ENCODE peak calls at places on chromosomes 6 and 20, in five cellular contexts. K, V, R, W and U are unnamed samples. For H3K27me3 and H3K36me3, the result is how much of the 10 kb centered on the place peaks cover.

GRCh38 chr6:115865914-115866313 is 194.8 kb downstream of the FRK start:
- DNase-seq in K (no peak), W (no peak), R (no peak), V (no peak), U (no peak)

GRCh38 chr20:17859616-17860232 is 108.9 kb downstream of the SNX5 start:
- DNase-seq in R (no peak), W (no peak), K (peak), V (no peak), U (no peak)

GRCh38 chr6:129635396-129636164 is 74.4 kb downstream of the ARHGAP18 start:
- DNase-seq in V (no peak), W (no peak), K (no peak), R (no peak), U (no peak)

GRCh38 chr6:2875840-2876207 is 27.3 kb downstream of the SERPINB9 start:
- DNase-seq in R (peak), V (peak), K (peak), W (no peak), U (peak)

GRCh38 chr20:4856022-4856755 is 134.5 kb downstream of the PRND start:
- DNase-seq in R (no peak), W (no peak), K (no peak), V (no peak), U (no peak)

GRCh38 chr20:25289886-25290597 is 42.2 kb downstream of the PYGB start:
- DNase-seq in V (peak), K (no peak), W (no peak), R (no peak), U (no peak)

GRCh38 chr20:43915209-43916072 is 789 bp downstream of the TOX2 start:
- DNase-seq in R (peak), K (no peak), W (no peak), V (no peak), U (peak)

GRCh38 chr20:19274412-19275015 is 62.1 kb downstream of the SLC24A3 start:
- DNase-seq in W (no peak), V (peak), R (no peak), K (no peak), U (no peak)

GRCh38 chr6:1856381-1856780 is 246.7 kb downstream of the FOXC1 start:
- DNase-seq in W (no peak), K (no peak), V (no peak), R (peak), U (no peak)

GRCh38 chr6:150719099-150719767 is 119.5 kb downstream of the PLEKHG1 start:
- DNase-seq in W (no peak), R (no peak), K (no peak), V (no peak), U (no peak)

GRCh38 chr6:22322103-22322882 is 25.5 kb upstream of the PRL start:
- DNase-seq in R (no peak), K (no peak), W (no peak), V (no peak), U (no peak)

GRCh38 chr6:102679844-102680243 is 1286.3 kb downstream of the GRIK2 start:
- DNase-seq in K (no peak), R (no peak), V (no peak), W (peak), U (no peak)

GRCh38 chr6:52087498-52087999 is at the start of gene PKHD1:
- DNase-seq in W (peak), R (peak), V (no peak), K (peak), U (no peak)

GRCh38 chr6:158060447-158061360 is 79.0 kb downstream of the SYNJ2 start:
- DNase-seq in R (peak), K (peak), V (peak), W (no peak), U (no peak)

GRCh38 chr20:20367681-20368413 is at the start of gene INSM1:
- DNase-seq in R (no peak), W (no peak), K (no peak), V (no peak), U (no peak)

GRCh38 chr6:14660767-14661166 is 543.2 kb downstream of the CD83 start:
- DNase-seq in W (no peak), V (no peak), R (no peak), K (no peak), U (no peak)

GRCh38 chr6:30042476-30042875 is 18.6 kb upstream of the POLR1H start:
- DNase-seq in V (no peak), W (no peak), R (no peak), K (no peak), U (no peak)

GRCh38 chr6:43120101-43120730 is 44.1 kb downstream of the PTK7 start:
- DNase-seq in K (no peak), R (no peak), W (no peak), V (no peak), U (no peak)

GRCh38 chr6:42551202-42551601 is 12.6 kb upstream of the UBR2 start:
- DNase-seq in K (no peak), V (no peak), W (no peak), R (no peak), U (no peak)

GRCh38 chr20:35306931-35307517 is 14.8 kb upstream of the FAM83C start:
- DNase-seq in R (peak), W (peak), K (no peak), V (no peak), U (no peak)

GRCh38 chr6:150207931-150208570 is 65.2 kb downstream of the PPP1R14C start:
- DNase-seq in R (no peak), K (no peak), V (no peak), W (no peak), U (no peak)

GRCh38 chr6:68054776-68055175 is 580.3 kb upstream of the ADGRB3 start:
- DNase-seq in R (no peak), K (no peak), W (no peak), V (no peak), U (no peak)

GRCh38 chr6:107704377-107705013 is 119.6 kb downstream of the SCML4 start:
- DNase-seq in K (no peak), W (peak), V (no peak), R (no peak), U (peak)

GRCh38 chr6:42692151-42692911 is 30.1 kb downstream of the PRPH2 start:
- DNase-seq in R (no peak), K (peak), W (no peak), V (no peak), U (no peak)

GRCh38 chr6:169274761-169275160 is 21.1 kb upstream of the THBS2 start:
- DNase-seq in V (no peak), R (no peak), W (no peak), K (no peak), U (no peak)

GRCh38 chr20:47181056-47181862 is 175.2 kb downstream of the ZMYND8 start:
- DNase-seq in V (no peak), R (peak), K (no peak), W (peak), U (no peak)

GRCh38 chr6:123715243-123715863 is 78.6 kb upstream of the TRDN start:
- DNase-seq in R (no peak), W (peak), V (no peak), K (no peak), U (no peak)

GRCh38 chr6:8736046-8736877 is 300.9 kb upstream of the SLC35B3 start:
- DNase-seq in K (no peak), R (no peak), W (no peak), V (no peak), U (no peak)

GRCh38 chr20:41618807-41619294 is 674 bp upstream of the CHD6 start:
- DNase-seq in R (no peak), K (no peak), W (no peak), V (no peak), U (no peak)

GRCh38 chr6:17280552-17281090 is 540 bp upstream of the RBM24 start:
- DNase-seq in V (peak), K (peak), W (no peak), R (peak), U (no peak)

GRCh38 chr6:22877946-22878705 is 308.8 kb downstream of the HDGFL1 start:
- DNase-seq in R (no peak), V (no peak), W (no peak), K (no peak), U (no peak)

GRCh38 chr6:119109654-119110325 is 31.3 kb upstream of the FAM184A start:
- DNase-seq in V (no peak), K (no peak), R (no peak), W (no peak), U (no peak)

GRCh38 chr20:32535953-32536823 is 48.9 kb downstream of the NOL4L start:
- DNase-seq in R (peak), K (no peak), W (peak), V (peak), U (peak)

GRCh38 chr6:162712694-162713093 is 14.9 kb downstream of the PRKN start:
- DNase-seq in V (no peak), K (no peak), W (no peak), R (no peak), U (no peak)

GRCh38 chr6:23621026-23621425 is 505.0 kb upstream of the NRSN1 start:
- DNase-seq in R (no peak), W (no peak), K (no peak), V (no peak), U (no peak)

GRCh38 chr20:45059022-45059728 is 41.8 kb downstream of the KCNS1 start:
- DNase-seq in R (no peak), K (no peak), W (no peak), V (no peak), U (no peak)

GRCh38 chr6:31871068-31871659 is 7.6 kb downstream of the SLC44A4 start:
- DNase-seq in W (no peak), R (no peak), K (no peak), V (no peak), U (no peak)

GRCh38 chr20:64065062-64065972 is 2.3 kb downstream of the TCEA2 start:
- DNase-seq in W (no peak), K (peak), R (no peak), V (no peak), U (no peak)

GRCh38 chr20:5513975-5514516 is 197.3 kb upstream of the PROKR2 start:
- DNase-seq in W (peak), K (no peak), V (no peak), R (peak), U (no peak)

GRCh38 chr20:611843-612185 is 1.7 kb upstream of the TCF15 start:
- DNase-seq in R (no peak), V (no peak), K (no peak), W (no peak), U (no peak)
- H3K27me3 ChIP-seq in R (half or more), V (under half), K (under half), W (half or more), U (under half)

DNA sequence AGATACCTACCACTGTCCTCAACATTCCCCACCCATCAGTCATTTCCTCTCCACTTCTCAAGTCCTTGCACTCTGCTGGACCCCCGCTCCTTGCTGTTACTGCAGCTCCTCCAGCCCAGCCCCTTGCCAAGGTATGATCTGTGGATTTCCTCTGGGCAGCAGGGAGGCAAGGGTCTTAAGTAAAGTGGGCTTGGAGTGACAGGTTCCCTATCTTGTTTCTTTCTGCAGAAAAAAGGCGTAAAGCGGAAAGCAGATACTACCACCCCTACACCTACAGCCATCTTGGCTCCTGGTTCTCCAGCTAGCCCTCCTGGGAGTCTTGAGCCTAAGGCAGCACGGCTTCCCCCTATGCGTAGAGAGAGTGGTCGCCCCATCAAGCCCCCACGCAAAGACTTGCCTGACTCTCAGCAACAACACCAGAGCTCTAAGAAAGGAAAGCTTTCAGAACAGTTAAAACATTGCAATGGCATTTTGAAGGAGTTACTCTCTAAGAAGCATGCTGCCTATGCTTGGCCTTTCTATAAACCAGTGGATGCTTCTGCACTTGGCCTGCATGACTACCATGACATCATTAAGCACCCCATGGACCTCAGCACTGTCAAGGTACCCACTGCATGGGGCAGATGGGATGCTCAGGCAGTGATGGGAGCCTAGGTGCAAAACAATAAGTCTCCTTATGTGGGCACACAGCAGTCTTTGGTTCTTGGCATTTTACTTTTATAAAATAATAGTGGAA is 8.1 kb downstream of the BRD2 start:
- DNase-seq in W (no peak), K (no peak), R (no peak), V (no peak), U (no peak)
- H3K4me3 ChIP-seq in W (peak), K (no peak), R (no peak), V (no peak), U (no peak)

GRCh38 chr6:20655317-20655716 is 121.1 kb downstream of the CDKAL1 start:
- DNase-seq in R (no peak), V (no peak), K (no peak), W (no peak), U (no peak)

GRCh38 chr6:20661721-20662120 is 127.5 kb downstream of the CDKAL1 start:
- DNase-seq in R (no peak), V (no peak), K (no peak), W (no peak), U (no peak)

GRCh38 chr6:20660534-20660933 is 126.3 kb downstream of the CDKAL1 start:
- DNase-seq in W (no peak), V (no peak), K (no peak), R (no peak), U (no peak)

GRCh38 chr6:20658053-20658452 is 123.8 kb downstream of the CDKAL1 start:
- DNase-seq in V (no peak), R (no peak), W (peak), K (no peak), U (no peak)

GRCh38 chr6:20657274-20657800 is 123.1 kb downstream of the CDKAL1 start:
- DNase-seq in V (no peak), W (no peak), R (no peak), K (no peak), U (no peak)
- H3K36me3 ChIP-seq in V (under half), W (under half), R (under half), K (under half), U (under half)

DNA sequence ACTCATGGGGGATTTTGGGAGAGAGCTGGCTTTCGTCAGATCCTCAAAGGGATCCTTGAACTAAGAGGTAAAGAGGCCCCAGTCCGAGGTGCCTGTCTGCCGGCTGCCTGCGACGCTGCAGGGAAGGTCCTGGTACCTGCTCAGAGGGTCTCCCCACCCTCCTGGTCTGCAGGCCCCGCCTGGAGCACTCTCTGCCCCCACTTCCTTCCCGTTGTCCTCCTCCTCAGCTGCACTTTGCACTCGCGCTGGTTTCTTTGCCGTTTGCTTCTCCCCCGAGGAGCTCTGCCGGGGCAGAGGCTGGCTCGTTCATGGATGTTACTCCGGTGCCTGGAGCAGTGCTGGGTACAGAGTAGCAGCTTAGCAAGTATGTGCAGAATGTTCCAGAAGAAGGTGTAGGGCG is 37.0 kb upstream of the GATA5 start:
- DNase-seq in W (no peak), R (no peak), V (no peak), K (no peak), U (no peak)
- H3K27me3 ChIP-seq in W (half or more), R (under half), V (under half), K (under half), U (under half)

GRCh38 chr20:58390659-58391035 is 1.6 kb downstream of the VAPB start:
- DNase-seq in R (no peak), K (no peak), V (no peak), W (no peak), U (no peak)
- H3K4me3 ChIP-seq in R (no peak), K (no peak), V (no peak), W (peak), U (peak)